ENCODE peak calls at places on chromosomes 2 and 18, in six cellular contexts. P, W, K, U, F and E are unnamed samples.

GRCh38 chr2:95043300-95043786 is 17.8 kb downstream of the MAL start:
- DNase-seq in P (no peak), W (no peak), K (no peak), U (no peak), F (no peak), E (no peak)

GRCh38 chr18:77084757-77085035 is 47.9 kb downstream of the MBP start:
- DNase-seq in P (no peak), W (no peak), K (no peak), U (no peak), F (no peak), E (no peak)

GRCh38 chr18:73879771-73880170 is 267.9 kb downstream of the FBXO15 start:
- DNase-seq in P (no peak), W (no peak), K (no peak), U (no peak), F (no peak), E (no peak)

GRCh38 chr2:201642086-201642578 is 1.2 kb downstream of the TMEM237 start:
- DNase-seq in P (no peak), W (no peak), K (no peak), U (no peak), F (no peak), E (no peak)

GRCh38 chr2:45845058-45845457 is 193.6 kb downstream of the PRKCE start:
- DNase-seq in P (no peak), W (no peak), K (no peak), U (no peak), F (no peak), E (no peak)

GRCh38 chr18:27695054-27695453 is 481.9 kb downstream of the CDH2 start:
- DNase-seq in P (no peak), W (no peak), K (no peak), U (no peak), F (no peak), E (no peak)

GRCh38 chr18:71114550-71115210 is 825.8 kb downstream of the SOCS6 start:
- DNase-seq in P (no peak), W (no peak), K (no peak), U (no peak), F (no peak), E (no peak)

GRCh38 chr2:67917332-67918054 is 145.3 kb downstream of the C1D start:
- DNase-seq in P (no peak), W (no peak), K (no peak), U (no peak), F (peak), E (no peak)

GRCh38 chr2:165011199-165011598 is 55.9 kb upstream of the SLC38A11 start:
- DNase-seq in P (no peak), W (no peak), K (no peak), U (no peak), F (no peak), E (no peak)

GRCh38 chr2:12501469-12502147 is 215.1 kb upstream of the TRIB2 start:
- DNase-seq in P (peak), W (peak), K (peak), U (peak), F (peak), E (peak)